ENCODE peak calls at places on chromosomes 4 and X, in ten cellular contexts. One of them, this sample, is unnamed.

GRCh38 chr4:153131478-153132069 is 72.7 kb upstream of the TRIM2 start:
- DNase-seq in thyroid gland: no peak
- DNase-seq in lower leg skin: no peak
- DNase-seq in AG10803: peak
- DNase-seq in retinal pigment epithelial cell: no peak
- DNase-seq in GM06990: no peak
- DNase-seq in pancreas: no peak
- DNase-seq in GM12865: no peak
- DNase-seq in foreskin fibroblast: peak
- DNase-seq in body of pancreas: no peak
- DNase-seq in this sample: no peak

GRCh38 chrX:110162131-110162530 is 155.8 kb downstream of the AMMECR1 start:
- DNase-seq in GM12865: no peak
- DNase-seq in foreskin fibroblast: no peak
- DNase-seq in GM06990: no peak
- DNase-seq in pancreas: no peak
- DNase-seq in body of pancreas: no peak
- DNase-seq in retinal pigment epithelial cell: no peak
- DNase-seq in thyroid gland: no peak
- DNase-seq in lower leg skin: no peak
- DNase-seq in AG10803: no peak
- DNase-seq in this sample: no peak

GRCh38 chrX:94662665-94663064 is 988.7 kb downstream of the FAM133A start:
- DNase-seq in pancreas: no peak
- DNase-seq in body of pancreas: no peak
- DNase-seq in retinal pigment epithelial cell: no peak
- DNase-seq in lower leg skin: no peak
- DNase-seq in GM06990: no peak
- DNase-seq in AG10803: no peak
- DNase-seq in thyroid gland: no peak
- DNase-seq in GM12865: no peak
- DNase-seq in foreskin fibroblast: no peak
- DNase-seq in this sample: no peak

GRCh38 chrX:130105226-130105625 is 5.1 kb downstream of the ELF4 start:
- DNase-seq in AG10803: no peak
- DNase-seq in body of pancreas: no peak
- DNase-seq in lower leg skin: no peak
- DNase-seq in pancreas: no peak
- DNase-seq in GM12865: no peak
- DNase-seq in GM06990: no peak
- DNase-seq in retinal pigment epithelial cell: no peak
- DNase-seq in thyroid gland: no peak
- DNase-seq in foreskin fibroblast: no peak
- DNase-seq in this sample: no peak

GRCh38 chrX:3811331-3812311 is 98.2 kb upstream of the PRKX start:
- DNase-seq in pancreas: no peak
- DNase-seq in retinal pigment epithelial cell: no peak
- DNase-seq in foreskin fibroblast: peak
- DNase-seq in GM12865: peak
- DNase-seq in GM06990: peak
- DNase-seq in AG10803: peak
- DNase-seq in body of pancreas: peak
- DNase-seq in thyroid gland: peak
- DNase-seq in lower leg skin: no peak
- DNase-seq in this sample: no peak

GRCh38 chrX:24117288-24117687 is 32.2 kb upstream of the ZFX start:
- DNase-seq in thyroid gland: peak
- DNase-seq in GM06990: no peak
- DNase-seq in pancreas: no peak
- DNase-seq in AG10803: peak
- DNase-seq in GM12865: no peak
- DNase-seq in lower leg skin: no peak
- DNase-seq in body of pancreas: peak
- DNase-seq in retinal pigment epithelial cell: peak
- DNase-seq in foreskin fibroblast: peak
- DNase-seq in this sample: no peak

GRCh38 chrX:22004866-22005265 is 27.3 kb upstream of the PHEX start:
- DNase-seq in body of pancreas: no peak
- DNase-seq in pancreas: no peak
- DNase-seq in GM12865: no peak
- DNase-seq in GM06990: no peak
- DNase-seq in foreskin fibroblast: no peak
- DNase-seq in retinal pigment epithelial cell: no peak
- DNase-seq in thyroid gland: no peak
- DNase-seq in lower leg skin: no peak
- DNase-seq in AG10803: no peak
- DNase-seq in this sample: no peak

GRCh38 chr4:94588900-94589693 is 137.4 kb downstream of the PDLIM5 start:
- DNase-seq in GM12865: no peak
- DNase-seq in thyroid gland: no peak
- DNase-seq in body of pancreas: no peak
- DNase-seq in retinal pigment epithelial cell: no peak
- DNase-seq in lower leg skin: no peak
- DNase-seq in GM06990: no peak
- DNase-seq in foreskin fibroblast: peak
- DNase-seq in pancreas: no peak
- DNase-seq in AG10803: peak
- DNase-seq in this sample: no peak

GRCh38 chr4:38590017-38590416 is 74.0 kb upstream of the KLF3 start:
- DNase-seq in thyroid gland: no peak
- DNase-seq in foreskin fibroblast: no peak
- DNase-seq in GM06990: no peak
- DNase-seq in lower leg skin: no peak
- DNase-seq in pancreas: no peak
- DNase-seq in GM12865: no peak
- DNase-seq in AG10803: no peak
- DNase-seq in retinal pigment epithelial cell: no peak
- DNase-seq in body of pancreas: no peak
- DNase-seq in this sample: no peak

GRCh38 chr4:108029321-108029720 is 39.6 kb downstream of the HADH start:
- DNase-seq in body of pancreas: no peak
- DNase-seq in lower leg skin: no peak
- DNase-seq in GM12865: no peak
- DNase-seq in AG10803: no peak
- DNase-seq in pancreas: no peak
- DNase-seq in foreskin fibroblast: no peak
- DNase-seq in retinal pigment epithelial cell: no peak
- DNase-seq in GM06990: no peak
- DNase-seq in thyroid gland: no peak
- DNase-seq in this sample: no peak

GRCh38 chr4:96352051-96352517 is 512.2 kb downstream of the PDHA2 start:
- DNase-seq in body of pancreas: no peak
- DNase-seq in lower leg skin: no peak
- DNase-seq in AG10803: no peak
- DNase-seq in thyroid gland: peak
- DNase-seq in pancreas: no peak
- DNase-seq in retinal pigment epithelial cell: peak
- DNase-seq in GM12865: peak
- DNase-seq in GM06990: no peak
- DNase-seq in foreskin fibroblast: no peak
- DNase-seq in this sample: no peak

GRCh38 chrX:19040373-19040772 is 56.5 kb upstream of the PHKA2 start:
- DNase-seq in lower leg skin: no peak
- DNase-seq in GM06990: no peak
- DNase-seq in AG10803: no peak
- DNase-seq in GM12865: peak
- DNase-seq in thyroid gland: no peak
- DNase-seq in retinal pigment epithelial cell: no peak
- DNase-seq in foreskin fibroblast: no peak
- DNase-seq in body of pancreas: no peak
- DNase-seq in pancreas: no peak
- DNase-seq in this sample: no peak
- TF ChIP-seq CTCF in lower leg skin: no peak
- TF ChIP-seq CTCF in GM06990: peak
- TF ChIP-seq CTCF in AG10803: peak
- TF ChIP-seq CTCF in GM12865: no peak
- TF ChIP-seq CTCF in thyroid gland: peak
- TF ChIP-seq CTCF in retinal pigment epithelial cell: peak
- TF ChIP-seq CTCF in foreskin fibroblast: peak
- TF ChIP-seq CTCF in body of pancreas: no peak
- TF ChIP-seq CTCF in pancreas: no peak
- TF ChIP-seq CTCF in this sample: no peak

GRCh38 chrX:12951590-12951965 is 23.3 kb upstream of the TMSB4X start:
- DNase-seq in pancreas: no peak
- DNase-seq in body of pancreas: no peak
- DNase-seq in AG10803: no peak
- DNase-seq in foreskin fibroblast: no peak
- DNase-seq in retinal pigment epithelial cell: no peak
- DNase-seq in thyroid gland: no peak
- DNase-seq in lower leg skin: no peak
- DNase-seq in GM12865: peak
- DNase-seq in GM06990: no peak
- DNase-seq in this sample: no peak
- H3K4me3 ChIP-seq in pancreas: no peak
- H3K4me3 ChIP-seq in body of pancreas: no peak
- H3K4me3 ChIP-seq in AG10803: no peak
- H3K4me3 ChIP-seq in foreskin fibroblast: no peak
- H3K4me3 ChIP-seq in retinal pigment epithelial cell: no peak
- H3K4me3 ChIP-seq in thyroid gland: no peak
- H3K4me3 ChIP-seq in lower leg skin: no peak
- H3K4me3 ChIP-seq in GM12865: peak
- H3K4me3 ChIP-seq in GM06990: no peak
- H3K4me3 ChIP-seq in this sample: no peak

DNA sequence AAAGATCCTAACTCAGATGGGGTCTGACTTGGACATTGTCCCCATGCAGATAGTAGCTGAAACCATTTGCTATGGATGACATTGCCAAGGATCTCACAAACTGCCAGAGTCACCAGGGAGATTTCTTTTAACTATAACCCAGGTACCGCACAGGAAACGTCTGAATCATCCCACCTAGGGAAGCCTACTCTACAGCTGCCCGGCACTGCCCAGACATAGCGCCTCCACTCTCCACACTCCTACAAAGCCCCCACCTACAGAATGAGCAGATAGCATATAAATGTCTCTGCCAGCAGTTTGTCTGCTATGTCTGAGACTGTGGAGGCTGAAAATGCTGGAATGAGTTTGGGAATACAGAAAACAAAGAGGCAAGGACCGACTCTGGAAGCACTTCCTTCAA is 32.3 kb downstream of the TRIM61 start:
- DNase-seq in pancreas: no peak
- DNase-seq in GM12865: no peak
- DNase-seq in foreskin fibroblast: no peak
- DNase-seq in retinal pigment epithelial cell: no peak
- DNase-seq in GM06990: no peak
- DNase-seq in lower leg skin: no peak
- DNase-seq in AG10803: no peak
- DNase-seq in body of pancreas: no peak
- DNase-seq in thyroid gland: no peak
- DNase-seq in this sample: no peak
- TF ChIP-seq CTCF in pancreas: no peak
- TF ChIP-seq CTCF in GM12865: no peak
- TF ChIP-seq CTCF in foreskin fibroblast: no peak
- TF ChIP-seq CTCF in retinal pigment epithelial cell: no peak
- TF ChIP-seq CTCF in GM06990: no peak
- TF ChIP-seq CTCF in lower leg skin: no peak
- TF ChIP-seq CTCF in AG10803: no peak
- TF ChIP-seq CTCF in body of pancreas: no peak
- TF ChIP-seq CTCF in thyroid gland: no peak
- TF ChIP-seq CTCF in this sample: no peak

GRCh38 chr4:102625232-102625930 is 124.2 kb downstream of the NFKB1 start:
- DNase-seq in foreskin fibroblast: peak
- DNase-seq in pancreas: no peak
- DNase-seq in retinal pigment epithelial cell: no peak
- DNase-seq in lower leg skin: peak
- DNase-seq in AG10803: peak
- DNase-seq in GM12865: peak
- DNase-seq in GM06990: peak
- DNase-seq in thyroid gland: no peak
- DNase-seq in body of pancreas: no peak
- DNase-seq in this sample: no peak
- H3K4me3 ChIP-seq in foreskin fibroblast: no peak
- H3K4me3 ChIP-seq in pancreas: no peak
- H3K4me3 ChIP-seq in retinal pigment epithelial cell: no peak
- H3K4me3 ChIP-seq in lower leg skin: no peak
- H3K4me3 ChIP-seq in AG10803: no peak
- H3K4me3 ChIP-seq in GM12865: no peak
- H3K4me3 ChIP-seq in GM06990: no peak
- H3K4me3 ChIP-seq in thyroid gland: no peak
- H3K4me3 ChIP-seq in body of pancreas: no peak
- H3K4me3 ChIP-seq in this sample: no peak

GRCh38 chrX:70995338-70995737 is 64.4 kb upstream of the SLC7A3 start:
- DNase-seq in GM06990: no peak
- DNase-seq in lower leg skin: no peak
- DNase-seq in body of pancreas: no peak
- DNase-seq in pancreas: no peak
- DNase-seq in AG10803: no peak
- DNase-seq in foreskin fibroblast: no peak
- DNase-seq in retinal pigment epithelial cell: no peak
- DNase-seq in GM12865: no peak
- DNase-seq in thyroid gland: no peak
- DNase-seq in this sample: no peak

GRCh38 chrX:71000139-71000538 is 68.0 kb downstream of the SNX12 start:
- DNase-seq in body of pancreas: no peak
- DNase-seq in GM06990: no peak
- DNase-seq in thyroid gland: no peak
- DNase-seq in GM12865: no peak
- DNase-seq in foreskin fibroblast: no peak
- DNase-seq in pancreas: no peak
- DNase-seq in AG10803: no peak
- DNase-seq in lower leg skin: no peak
- DNase-seq in retinal pigment epithelial cell: no peak
- DNase-seq in this sample: no peak

DNA sequence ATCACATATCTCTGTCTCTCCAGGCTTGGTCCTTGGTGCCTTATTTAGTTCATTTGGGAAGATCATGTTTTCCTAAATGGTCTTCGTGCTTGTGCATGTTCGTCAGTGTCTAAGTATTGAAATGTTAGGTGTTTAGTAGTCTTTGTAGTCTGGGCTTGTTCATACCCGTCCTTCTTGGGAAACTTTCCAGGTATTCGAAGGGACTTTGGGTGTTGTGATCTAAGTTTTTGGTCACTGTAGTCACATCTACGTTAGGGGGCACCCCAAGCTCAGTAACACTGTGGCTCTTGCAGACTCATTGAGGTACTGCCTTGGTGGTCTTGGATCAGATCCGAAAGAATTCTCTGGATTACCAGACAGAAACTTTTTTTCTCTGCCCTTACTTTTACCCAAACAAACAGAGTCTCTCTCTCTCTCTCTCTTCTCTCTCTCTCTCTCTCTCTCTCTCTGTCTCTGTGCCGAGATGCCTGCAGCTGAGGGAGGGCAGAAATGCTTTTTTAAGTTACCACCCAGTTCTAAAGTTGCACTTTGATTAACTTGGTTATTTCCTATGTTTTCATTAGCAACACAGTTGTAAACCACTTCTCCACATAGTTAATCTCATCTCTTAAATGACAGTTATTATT is 67.6 kb upstream of the SLC7A3 start:
- DNase-seq in GM12865: peak
- DNase-seq in lower leg skin: no peak
- DNase-seq in body of pancreas: no peak
- DNase-seq in retinal pigment epithelial cell: no peak
- DNase-seq in AG10803: peak
- DNase-seq in foreskin fibroblast: peak
- DNase-seq in GM06990: no peak
- DNase-seq in pancreas: no peak
- DNase-seq in thyroid gland: peak
- DNase-seq in this sample: no peak
- TF ChIP-seq CTCF in GM12865: peak
- TF ChIP-seq CTCF in lower leg skin: no peak
- TF ChIP-seq CTCF in body of pancreas: no peak
- TF ChIP-seq CTCF in retinal pigment epithelial cell: peak
- TF ChIP-seq CTCF in AG10803: peak
- TF ChIP-seq CTCF in foreskin fibroblast: peak
- TF ChIP-seq CTCF in GM06990: peak
- TF ChIP-seq CTCF in pancreas: no peak
- TF ChIP-seq CTCF in thyroid gland: peak
- TF ChIP-seq CTCF in this sample: peak